ENCODE peak calls at places on chromosomes 1 and 21, in six cellular contexts. X is astrocyte of the spinal cord; H is CD8-positive, alpha-beta T cell; K is cardiac fibroblast; B is astrocyte; D is AG09319. R is an unnamed sample.

GRCh38 chr1:204319027-204319426 is 40.7 kb downstream of the PLEKHA6 start:
- DNase-seq in B (no peak), D (no peak), H (no peak), K (no peak), X (no peak), R (no peak)

GRCh38 chr1:56099766-56100165 is 479.6 kb downstream of the PLPP3 start:
- DNase-seq in X (no peak), D (no peak), K (no peak), B (no peak), H (no peak), R (no peak)

GRCh38 chr1:39788758-39789570 is at the start of gene BMP8B:
- DNase-seq in X (no peak), B (no peak), K (no peak), H (peak), D (no peak), R (peak)

GRCh38 chr21:33139084-33139483 is 69.1 kb downstream of the OLIG1 start:
- DNase-seq in D (no peak), B (no peak), H (no peak), K (no peak), X (no peak), R (no peak)

GRCh38 chr1:54791880-54792522 is 9.1 kb downstream of the TTC22 start:
- DNase-seq in H (peak), D (no peak), B (no peak), X (peak), K (peak), R (peak)

GRCh38 chr1:92784051-92784638 is 763 bp downstream of the EVI5 start:
- DNase-seq in K (peak), X (peak), B (peak), D (no peak), H (peak), R (no peak)

GRCh38 chr21:28111151-28111619 is 881.5 kb downstream of the LTN1 start:
- DNase-seq in K (peak), B (peak), D (peak), X (peak), H (no peak), R (peak)

GRCh38 chr1:192943108-192943507 is 116.1 kb downstream of the UCHL5 start:
- DNase-seq in X (no peak), K (no peak), B (no peak), H (no peak), D (no peak), R (no peak)

GRCh38 chr1:200905411-200906052 is 10.8 kb downstream of the INAVA start:
- DNase-seq in D (no peak), K (peak), X (peak), H (peak), B (peak), R (no peak)

GRCh38 chr1:202692959-202693555 is 17.2 kb downstream of the SYT2 start:
- DNase-seq in K (peak), B (peak), D (peak), H (peak), X (peak), R (peak)

GRCh38 chr1:113226118-113226517 is 153.1 kb downstream of the LRIG2 start:
- DNase-seq in D (no peak), B (peak), X (peak), K (peak), H (no peak), R (no peak)

GRCh38 chr1:166489670-166490436 is 323.1 kb upstream of the FAM78B start:
- DNase-seq in B (no peak), X (no peak), H (peak), K (peak), D (no peak), R (no peak)

GRCh38 chr1:206112600-206113301 is 4.4 kb downstream of the AVPR1B start:
- DNase-seq in K (no peak), B (no peak), H (no peak), D (no peak), X (no peak), R (no peak)

GRCh38 chr21:41995577-41995976 is 14.6 kb downstream of the ZBTB21 start:
- DNase-seq in H (no peak), D (no peak), K (no peak), B (no peak), X (no peak), R (no peak)

GRCh38 chr1:68011786-68012375 is 38.5 kb downstream of the DIRAS3 start:
- DNase-seq in X (no peak), D (no peak), H (no peak), B (peak), K (peak), R (no peak)

GRCh38 chr1:228340686-228341449 is 65.8 kb downstream of the TRIM11 start:
- DNase-seq in D (no peak), K (no peak), H (no peak), B (no peak), X (no peak), R (peak)
- TF ChIP-seq CTCF in D (peak), K (peak), H (no peak), B (no peak), X (peak), R (peak)

GRCh38 chr1:5125208-5125607 is 470.8 kb downstream of the AJAP1 start:
- DNase-seq in X (no peak), D (no peak), H (no peak), B (no peak), K (no peak), R (no peak)
- TF ChIP-seq CTCF in X (no peak), D (no peak), H (no peak), B (no peak), K (no peak), R (no peak)

GRCh38 chr1:160753629-160754028 is 14.6 kb downstream of the SLAMF7 start:
- DNase-seq in X (no peak), K (no peak), D (no peak), B (no peak), H (no peak), R (no peak)
- TF ChIP-seq CTCF in X (no peak), K (no peak), D (no peak), B (no peak), H (no peak), R (no peak)

DNA sequence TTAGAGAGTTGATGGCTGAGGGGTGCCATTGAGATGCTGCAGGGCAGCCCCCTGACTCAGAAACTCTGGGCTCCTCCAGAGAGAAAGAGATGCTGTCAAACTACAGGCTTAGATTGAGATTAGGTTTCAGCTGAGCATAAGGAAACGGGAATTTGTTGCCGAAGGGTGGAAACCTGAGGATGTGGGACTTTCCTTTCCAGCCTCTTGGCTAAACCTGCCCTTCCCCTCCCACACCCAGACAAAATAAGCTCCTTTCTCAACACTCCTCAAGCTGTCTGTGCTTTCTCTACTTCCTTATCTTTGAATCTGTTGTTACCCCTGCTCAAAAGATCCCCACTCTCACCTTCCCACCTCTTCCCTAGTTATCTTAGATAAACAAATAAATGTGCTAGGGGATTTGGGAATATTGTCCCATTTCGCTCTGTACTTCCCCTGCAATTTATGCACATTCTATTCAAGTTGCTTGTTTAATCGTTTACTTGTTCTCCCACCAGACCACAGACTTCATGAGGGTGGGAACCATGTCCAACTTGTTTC is 30.6 kb upstream of the MARK1 start:
- DNase-seq in H (no peak), B (no peak), D (no peak), K (no peak), X (no peak), R (no peak)
- TF ChIP-seq CTCF in H (no peak), B (no peak), D (no peak), K (no peak), X (no peak), R (no peak)

GRCh38 chr1:115036814-115037535 is 7.3 kb downstream of the TSHB start:
- DNase-seq in X (no peak), D (no peak), K (no peak), B (no peak), H (no peak), R (no peak)

GRCh38 chr1:115040501-115040900 is 10.9 kb downstream of the TSHB start:
- DNase-seq in B (no peak), D (no peak), H (no peak), K (no peak), X (no peak), R (no peak)

GRCh38 chr1:115041654-115042053 is 12.0 kb downstream of the TSHB start:
- DNase-seq in H (no peak), X (peak), B (no peak), K (peak), D (no peak), R (no peak)
- TF ChIP-seq CTCF in H (no peak), X (peak), B (peak), K (peak), D (peak), R (peak)

GRCh38 chr1:25111706-25112105 is 120.6 kb downstream of the SYF2 start:
- DNase-seq in X (no peak), D (no peak), H (no peak), K (no peak), B (no peak), R (no peak)

GRCh38 chr1:25112400-25112799 is 119.9 kb downstream of the SYF2 start:
- DNase-seq in D (no peak), K (no peak), B (no peak), H (no peak), X (no peak), R (no peak)

GRCh38 chr1:25109527-25109926 is 122.8 kb downstream of the SYF2 start:
- DNase-seq in K (no peak), D (no peak), H (no peak), X (no peak), B (no peak), R (no peak)

GRCh38 chr1:25110480-25110879 is 121.8 kb downstream of the SYF2 start:
- DNase-seq in H (no peak), K (no peak), B (no peak), D (no peak), X (no peak), R (no peak)

GRCh38 chr1:25110037-25110436 is 122.3 kb downstream of the SYF2 start:
- DNase-seq in B (no peak), H (no peak), K (no peak), X (no peak), D (no peak), R (no peak)
- TF ChIP-seq CTCF in B (no peak), H (no peak), K (no peak), X (no peak), D (no peak), R (no peak)